ENCODE peak calls at places on chromosomes 13 and 19, in six cellular contexts. C, H, K, T, Y and B are unnamed samples.

GRCh38 chr13:66353664-66354063 is 876.5 kb downstream of the PCDH9 start:
- DNase-seq in K (no peak), Y (no peak), C (peak; percentile 5), H (no peak), T (peak; percentile 29), B (no peak)

GRCh38 chr13:73880365-73880764 is 253.8 kb downstream of the KLF12 start:
- DNase-seq in Y (no peak), H (no peak), C (peak; percentile 17), T (no peak), K (no peak), B (no peak)

GRCh38 chr13:40031031-40031430 is 375.6 kb downstream of the COG6 start:
- DNase-seq in H (no peak), C (peak; percentile 84), Y (no peak), T (no peak), K (no peak), B (no peak)

GRCh38 chr19:35334064-35334753 is 5.2 kb downstream of the CD22 start:
- DNase-seq in T (no peak), K (no peak), H (no peak), Y (no peak), C (no peak), B (no peak)

GRCh38 chr19:7456964-7457541 is 31.8 kb downstream of the PEX11G start:
- DNase-seq in T (no peak), H (no peak), C (no peak), Y (no peak), K (no peak), B (no peak)

GRCh38 chr19:56594783-56595547 is at the start of gene ZNF71:
- DNase-seq in H (peak; percentile 23), C (peak; percentile 86), Y (peak; percentile 11), K (peak; percentile 58), T (peak; percentile 92), B (peak; percentile 77)

GRCh38 chr19:23802290-23802689 is 43.6 kb upstream of the ZNF681 start:
- DNase-seq in T (no peak), H (no peak), C (no peak), Y (no peak), K (no peak), B (no peak)

GRCh38 chr19:30873003-30873402 is 476.2 kb downstream of the TSHZ3 start:
- DNase-seq in C (no peak), Y (no peak), K (no peak), H (no peak), T (no peak), B (no peak)

GRCh38 chr19:18109731-18110671 is 12.4 kb downstream of the MAST3 start:
- DNase-seq in T (no peak), Y (peak; percentile 81), C (no peak), K (peak; percentile 29), H (no peak), B (peak; percentile 58)

GRCh38 chr19:57632987-57633831 is at the start of gene ZNF211:
- DNase-seq in T (peak; percentile 95), K (peak; percentile 92), C (peak; percentile 94), H (peak; percentile 82), Y (peak; percentile 96), B (peak; percentile 89)
- TF ChIP-seq POLR2A in T (peak; percentile 55), K (peak; percentile 74), C (peak; percentile 46), H (peak; percentile 82), Y (peak; percentile 68), B (no peak)

DNA sequence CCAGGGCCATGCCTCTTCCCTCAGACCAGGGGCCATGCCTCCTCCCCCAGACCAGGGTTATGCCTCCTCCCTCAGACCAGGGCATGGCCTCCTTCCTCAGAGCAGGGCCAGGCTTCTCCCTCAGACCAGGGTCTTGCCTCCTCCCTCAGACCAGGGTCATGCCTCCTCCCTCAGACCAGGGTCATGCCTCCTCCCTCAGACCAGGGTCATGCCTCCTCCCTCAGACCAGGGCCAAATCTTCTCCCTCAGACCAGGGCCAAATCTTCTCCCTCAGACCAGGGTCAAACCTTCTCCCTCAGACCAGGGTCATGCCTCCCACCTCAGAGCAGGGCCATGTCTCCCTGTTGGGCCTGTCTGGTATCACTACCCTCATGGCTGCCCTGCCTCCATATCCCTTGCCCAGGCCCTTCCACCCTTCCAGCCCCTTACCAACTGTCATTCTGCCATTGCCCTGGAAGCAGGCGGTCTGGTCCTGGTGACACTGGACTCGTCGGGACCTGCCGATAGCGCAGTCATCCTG is 4.2 kb downstream of the LYPD5 start:
- DNase-seq in C (no peak), K (no peak), H (no peak), Y (no peak), T (no peak), B (no peak)
- TF ChIP-seq MYC in C (no peak), K (no peak), H (no peak), Y (no peak), T (no peak), B (no peak)

DNA sequence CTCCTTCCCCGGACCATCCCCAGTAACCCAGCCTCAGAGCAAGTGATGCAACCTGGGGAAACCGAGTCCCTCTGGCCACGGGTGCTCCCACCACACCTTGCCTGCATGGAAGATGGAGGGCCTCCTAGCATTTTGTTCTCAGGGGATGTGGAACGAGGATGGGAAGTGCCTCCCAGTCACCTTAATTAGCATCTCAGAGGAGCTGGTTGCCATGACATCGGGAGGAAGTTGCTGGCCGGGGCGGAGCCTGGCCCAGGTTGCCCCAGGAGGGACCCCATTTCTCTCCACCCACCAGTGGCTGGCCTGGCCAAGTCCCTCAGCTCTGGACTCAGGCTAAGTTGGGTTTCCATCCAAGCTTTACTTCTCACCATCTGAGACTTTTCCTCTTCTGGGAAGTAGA is 24.1 kb upstream of the PTPRS start:
- DNase-seq in K (no peak), T (no peak), H (no peak), C (no peak), Y (no peak), B (peak; percentile 19)
- TF ChIP-seq POLR2A in K (no peak), T (no peak), H (no peak), C (no peak), Y (no peak), B (no peak)

GRCh38 chr13:110346661-110347067 is 39.6 kb downstream of the COL4A2 start:
- DNase-seq in K (no peak), H (no peak), Y (no peak), T (peak; percentile 72), C (no peak), B (no peak)
- TF ChIP-seq MYC in K (no peak), H (no peak), Y (no peak), T (no peak), C (no peak), B (no peak)

GRCh38 chr19:2055871-2056809 is 5.1 kb upstream of the MKNK2 start:
- DNase-seq in T (peak; percentile 80), Y (peak; percentile 52), C (peak; percentile 56), K (no peak), H (no peak), B (no peak)
- TF ChIP-seq POLR2A in T (peak; percentile 27), Y (peak; percentile 77), C (peak; percentile 61), K (peak; percentile 70), H (peak; percentile 47), B (no peak)

GRCh38 chr13:109773276-109773675 is 13.1 kb downstream of the IRS2 start:
- DNase-seq in Y (peak; percentile 27), C (no peak), H (no peak), K (no peak), T (peak; percentile 50), B (peak; percentile 48)

GRCh38 chr13:109770436-109770835 is 15.9 kb downstream of the IRS2 start:
- DNase-seq in Y (no peak), K (no peak), H (no peak), T (no peak), C (no peak), B (no peak)

GRCh38 chr13:109769921-109770320 is 16.5 kb downstream of the IRS2 start:
- DNase-seq in Y (no peak), C (no peak), K (no peak), H (no peak), T (no peak), B (no peak)

GRCh38 chr13:109773786-109774185 is 12.6 kb downstream of the IRS2 start:
- DNase-seq in Y (no peak), H (no peak), K (no peak), C (no peak), T (no peak), B (no peak)

GRCh38 chr13:109771926-109772325 is 14.5 kb downstream of the IRS2 start:
- DNase-seq in K (no peak), C (no peak), H (no peak), Y (no peak), T (no peak), B (no peak)
- TF ChIP-seq MYC in K (no peak), C (no peak), H (no peak), Y (no peak), T (no peak), B (no peak)

DNA sequence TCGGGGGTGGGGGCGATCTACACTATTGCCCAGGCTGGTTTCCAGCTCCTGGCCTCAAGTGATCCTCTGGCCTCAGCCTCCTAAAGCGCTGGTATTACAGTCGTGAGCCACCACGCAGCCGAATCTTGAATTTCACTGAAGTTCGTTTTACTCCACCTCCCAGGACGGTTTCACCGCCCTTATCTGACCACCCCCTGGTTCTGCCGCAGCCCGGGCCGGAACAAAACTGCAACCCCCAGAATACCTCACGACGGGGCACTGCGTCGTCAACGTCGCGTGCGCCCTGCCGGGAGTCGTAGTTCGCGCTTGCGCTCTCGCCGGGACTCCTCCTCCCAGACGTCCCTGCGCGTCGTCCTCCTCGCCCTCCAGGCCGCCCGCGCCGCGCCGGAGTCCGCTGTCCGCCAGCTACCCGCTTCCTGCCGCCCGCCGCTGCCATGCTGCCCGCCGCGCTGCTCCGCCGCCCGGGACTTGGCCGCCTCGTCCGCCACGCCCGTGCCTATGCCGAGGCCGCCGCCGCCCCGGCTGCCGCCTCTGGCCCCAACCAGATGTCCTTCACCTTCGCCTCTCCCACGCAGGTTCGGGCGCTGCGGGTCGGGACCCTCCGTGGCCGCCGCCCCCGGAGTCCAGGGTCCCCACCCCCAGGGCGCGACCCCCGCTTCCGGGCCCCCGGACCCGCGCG is at the start of gene ATP5F1D:
- DNase-seq in H (peak; percentile 80), T (peak; percentile 94), K (peak; percentile 88), C (peak; percentile 91), Y (peak; percentile 96), B (peak; percentile 92)
- TF ChIP-seq POLR2A in H (peak; percentile 77), T (peak; percentile 71), K (no peak), C (peak; percentile 64), Y (no peak), B (peak; percentile 45)

DNA sequence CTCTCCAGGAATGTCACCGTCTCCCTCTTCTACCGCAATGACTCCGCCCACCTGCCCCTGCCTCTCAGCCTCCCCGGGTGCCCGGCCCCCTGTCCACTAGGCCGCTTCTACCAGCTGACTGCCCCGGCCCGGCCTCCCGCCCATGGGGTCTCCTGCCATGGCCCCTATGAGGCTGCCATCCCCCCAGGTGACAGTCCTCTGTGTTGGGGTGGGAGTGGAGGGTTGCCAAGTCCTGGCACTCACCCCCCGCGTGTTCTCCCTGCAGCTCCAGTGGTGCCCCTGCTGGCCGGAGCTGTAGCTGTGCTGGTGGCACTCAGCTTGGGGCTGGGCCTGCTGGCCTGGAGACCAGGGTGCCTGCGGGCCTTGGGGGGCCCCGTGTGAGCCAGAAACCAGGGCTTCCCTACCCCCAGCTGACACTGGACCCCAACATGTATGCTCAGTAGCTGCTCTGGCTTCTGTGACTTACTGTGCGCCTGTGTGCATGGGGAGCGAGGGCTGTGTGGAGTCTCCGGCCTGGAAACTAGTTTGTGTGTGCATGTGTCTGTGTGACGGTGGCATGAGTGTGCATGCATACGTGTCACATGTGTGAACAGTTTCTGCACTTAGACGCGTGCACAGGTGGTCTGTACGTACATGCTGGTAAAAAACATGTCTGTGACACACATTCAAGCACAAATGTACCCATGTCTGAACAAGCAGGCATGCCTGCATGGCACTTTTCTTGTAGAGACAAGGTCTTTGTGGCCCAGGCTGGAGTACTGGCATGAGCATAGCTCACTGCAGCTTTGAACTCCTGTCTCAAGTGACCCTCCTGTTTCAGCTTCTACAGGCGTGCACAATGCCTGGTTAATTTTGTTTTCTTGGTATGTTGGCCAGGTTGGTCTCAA is 4.8 kb downstream of the ACP4 start:
- DNase-seq in C (no peak), H (no peak), T (peak; percentile 67), Y (peak; percentile 61), K (no peak), B (peak; percentile 80)
- TF ChIP-seq MYC in C (no peak), H (no peak), T (no peak), Y (no peak), K (no peak), B (peak; percentile 42)

GRCh38 chr19:4557971-4558941 is 1.2 kb downstream of the SEMA6B start:
- DNase-seq in Y (no peak), C (peak; percentile 61), T (no peak), H (no peak), K (no peak), B (no peak)
- TF ChIP-seq POLR2A in Y (no peak), C (no peak), T (no peak), H (no peak), K (no peak), B (no peak)